ENCODE peak calls at places on chromosomes 11 and 22, in four cellular contexts. A is keratinocyte, C is osteoblast, M is GM12878. D is an unnamed sample. For H3K27me3, the result is how much of the 10 kb centered on the place peaks cover.

GRCh38 chr11:1234771-1235614 is 12.1 kb downstream of the MUC5B start:
- DNase-seq in A (no peak), C (peak), M (no peak), D (peak)

GRCh38 chr22:45450101-45450785 is 36.8 kb downstream of the RIBC2 start:
- DNase-seq in A (no peak), C (no peak), M (no peak), D (no peak)

GRCh38 chr22:21082248-21082647 is 36.5 kb downstream of the LRRC74B start:
- DNase-seq in A (no peak), C (no peak), M (no peak), D (no peak)

GRCh38 chr11:26331911-26332571 is at the start of gene ANO3:
- DNase-seq in A (no peak), C (peak), M (no peak), D (peak)

GRCh38 chr22:45578524-45579147 is 76.0 kb downstream of the FBLN1 start:
- DNase-seq in A (no peak), C (peak), M (no peak), D (peak)

GRCh38 chr11:57482782-57483569 is 22.6 kb downstream of the RTN4RL2 start:
- DNase-seq in A (no peak), C (peak), M (no peak), D (peak)

GRCh38 chr11:61635787-61636186 is 44.4 kb upstream of the DAGLA start:
- DNase-seq in A (no peak), C (no peak), M (no peak), D (peak)

GRCh38 chr11:33135216-33135615 is 26.1 kb downstream of the CSTF3 start:
- DNase-seq in A (no peak), C (peak), M (no peak), D (no peak)

GRCh38 chr22:50304528-50305392 is 2.7 kb downstream of the PLXNB2 start:
- DNase-seq in A (no peak), C (peak), M (no peak), D (no peak)

GRCh38 chr11:82191690-82192089 is 542.0 kb downstream of the FAM181B start:
- DNase-seq in A (no peak), C (no peak), M (no peak), D (no peak)

GRCh38 chr22:38383417-38383816 is 66.2 kb upstream of the CSNK1E start:
- DNase-seq in A (no peak), C (no peak), M (no peak), D (no peak)

GRCh38 chr11:73217131-73217809 is 811 bp upstream of the P2RY2 start:
- DNase-seq in A (no peak), C (peak), M (no peak), D (no peak)

GRCh38 chr22:43273902-43274484 is 69.2 kb downstream of the SCUBE1 start:
- DNase-seq in A (peak), C (peak), M (peak), D (peak)

GRCh38 chr11:17559341-17560087 is 12.5 kb downstream of the OTOG start:
- DNase-seq in A (no peak), C (no peak), M (no peak), D (no peak)

GRCh38 chr22:30270841-30271240 is 4.2 kb upstream of the OSM start:
- DNase-seq in A (no peak), C (peak), M (no peak), D (no peak)

GRCh38 chr11:14012836-14013235 is 50.3 kb downstream of the SPON1 start:
- DNase-seq in A (no peak), C (no peak), M (no peak), D (no peak)

GRCh38 chr11:17765381-17766359 is 31.1 kb downstream of the KCNC1 start:
- DNase-seq in A (no peak), C (peak), M (no peak), D (peak)

GRCh38 chr22:45455212-45455611 is 41.7 kb downstream of the RIBC2 start:
- DNase-seq in A (no peak), C (peak), M (no peak), D (no peak)

GRCh38 chr11:125952973-125953372 is 7.1 kb downstream of the VSIG10L2 start:
- DNase-seq in A (no peak), C (peak), M (no peak), D (peak)

GRCh38 chr11:16815047-16815767 is 76.8 kb downstream of the C11orf58 start:
- DNase-seq in A (no peak), C (no peak), M (no peak), D (no peak)

GRCh38 chr11:74697722-74698121 is 33.5 kb downstream of the CHRDL2 start:
- DNase-seq in A (no peak), C (no peak), M (no peak), D (no peak)

GRCh38 chr11:74696488-74696887 is 34.7 kb downstream of the CHRDL2 start:
- DNase-seq in A (no peak), C (no peak), M (no peak), D (peak)

GRCh38 chr11:74695705-74696280 is 35.4 kb downstream of the CHRDL2 start:
- DNase-seq in A (no peak), C (peak), M (no peak), D (peak)

GRCh38 chr11:74694536-74694935 is 36.7 kb downstream of the CHRDL2 start:
- DNase-seq in A (peak), C (no peak), M (no peak), D (no peak)

DNA sequence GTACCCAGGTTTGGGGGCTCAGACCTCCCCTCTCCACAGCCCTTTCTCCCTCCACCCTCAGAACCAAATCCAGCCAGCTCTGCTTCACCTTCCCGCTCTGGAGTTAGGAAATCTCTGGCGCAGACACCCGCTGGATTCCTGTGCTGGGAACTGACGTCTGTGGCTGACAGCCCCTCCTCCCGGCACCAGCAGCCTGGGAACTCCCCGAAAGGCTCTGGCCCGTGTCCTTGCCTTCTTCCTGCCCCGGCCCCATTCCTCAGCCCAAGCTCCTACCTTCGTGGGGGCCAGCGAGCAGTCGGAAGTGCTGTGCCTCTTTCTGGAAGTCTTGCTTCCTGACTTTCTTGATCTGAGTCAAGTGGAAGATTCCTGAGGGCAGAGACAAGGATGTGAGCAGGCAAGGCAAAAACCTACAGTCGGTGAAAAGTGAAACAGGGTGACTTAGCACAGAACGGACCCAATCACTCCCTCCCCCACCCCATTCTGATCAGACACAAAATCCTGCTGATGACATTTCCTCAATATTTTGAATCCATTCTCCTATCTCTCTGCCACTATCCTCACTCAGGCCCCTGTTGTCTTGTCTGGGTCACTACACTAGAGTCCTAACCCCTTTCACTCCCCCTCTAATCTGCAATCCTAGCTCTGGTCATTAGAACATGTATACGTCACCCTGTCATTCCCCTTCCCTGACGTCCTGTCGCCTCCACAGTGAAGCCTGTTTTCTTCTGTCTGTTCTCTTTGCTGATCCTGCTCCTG is 34.1 kb downstream of the CHRDL2 start:
- DNase-seq in A (no peak), C (peak), M (no peak), D (peak)
- H3K4me3 ChIP-seq in A (peak), C (peak), M (no peak), D (peak)

DNA sequence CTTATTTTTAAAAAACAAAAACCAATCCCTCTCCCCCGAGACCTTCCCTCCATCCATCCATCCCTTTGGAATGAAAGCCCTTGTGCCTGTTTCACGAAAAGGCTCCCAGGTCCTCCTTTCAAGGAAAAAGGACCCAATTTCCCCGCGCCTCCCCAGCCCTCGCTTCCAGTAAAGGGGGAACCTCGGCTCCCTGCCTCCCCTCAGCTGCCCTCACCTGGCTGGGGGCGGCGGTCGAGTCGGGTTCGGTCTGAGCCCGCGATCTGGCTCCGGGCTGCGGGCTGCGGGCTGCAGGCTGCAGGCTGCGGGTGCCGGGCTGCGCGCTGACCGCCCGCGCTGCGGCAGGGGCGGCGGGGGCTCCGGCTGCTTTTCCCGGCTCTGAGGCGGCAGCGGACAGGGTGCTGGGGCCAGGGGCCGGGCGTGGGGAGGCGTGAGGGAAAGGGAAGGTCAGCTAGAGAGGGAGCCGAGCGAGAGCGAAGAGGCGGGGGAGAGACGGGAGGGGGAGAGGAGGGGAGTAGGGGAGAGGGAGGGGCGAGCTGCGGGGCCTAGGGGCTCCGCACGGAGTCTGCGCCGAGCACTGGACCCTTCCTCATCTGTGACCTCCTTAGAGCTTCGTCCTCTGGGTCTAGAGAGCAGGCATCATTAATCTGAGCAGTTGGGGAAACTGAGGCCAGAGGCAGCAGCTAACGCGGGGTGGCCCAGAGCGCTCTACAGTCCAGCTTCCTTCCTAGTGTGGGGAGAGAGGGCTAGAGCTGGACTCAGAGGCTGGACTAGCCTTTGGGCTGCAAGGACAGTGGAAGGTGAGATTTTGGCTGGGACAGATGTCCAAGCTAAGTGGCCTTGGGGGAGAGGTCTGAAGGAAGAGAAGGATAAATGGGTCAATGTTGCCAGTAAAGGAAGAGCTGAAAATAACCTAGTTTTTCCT is at the start of gene C1QTNF4:
- DNase-seq in A (no peak), C (peak), M (no peak), D (peak)
- H3K27me3 ChIP-seq in A (half or more), C (half or more), M (under half), D (under half)

DNA sequence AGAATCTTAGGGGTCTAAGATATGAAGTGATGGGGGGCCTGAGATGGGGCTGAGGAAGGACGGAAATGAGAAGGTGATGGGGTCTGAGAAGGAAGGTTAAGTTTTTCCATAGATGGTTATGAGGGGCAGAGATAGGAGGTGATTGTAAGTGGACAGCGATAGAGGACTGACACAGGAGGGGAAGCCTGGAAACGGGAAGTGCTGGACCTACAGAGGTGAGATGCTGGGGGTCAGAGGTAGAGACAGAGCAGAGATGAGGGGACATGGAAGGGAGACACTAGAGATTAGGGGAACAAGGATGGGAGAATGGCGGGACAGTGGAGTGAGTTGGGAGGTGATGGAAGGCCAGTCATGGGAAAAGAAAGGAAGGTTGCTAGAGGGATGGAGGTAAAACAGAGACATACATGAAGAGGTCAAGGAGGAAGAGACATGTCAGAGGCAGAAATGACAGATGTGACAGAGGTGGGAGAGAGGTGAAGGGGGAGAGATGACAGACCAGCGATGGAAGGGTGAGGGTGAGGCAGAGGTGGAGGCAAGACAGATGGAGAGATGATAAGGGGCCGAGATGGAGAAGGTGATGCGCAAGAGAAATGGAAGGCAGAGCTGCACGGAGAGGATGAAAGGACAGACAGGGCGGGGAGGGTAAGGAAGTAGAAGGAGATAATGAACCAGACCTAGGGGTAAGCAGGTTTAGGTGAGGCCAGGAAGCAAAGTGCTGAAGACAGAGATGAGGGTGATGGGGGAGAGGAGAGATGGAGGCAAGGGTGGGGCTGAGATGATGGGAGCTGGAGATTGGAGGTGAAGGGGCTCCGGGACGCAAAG is 50.8 kb downstream of the SLC22A12 start:
- DNase-seq in A (no peak), C (peak), M (no peak), D (no peak)
- H3K4me3 ChIP-seq in A (no peak), C (no peak), M (no peak), D (peak)

DNA sequence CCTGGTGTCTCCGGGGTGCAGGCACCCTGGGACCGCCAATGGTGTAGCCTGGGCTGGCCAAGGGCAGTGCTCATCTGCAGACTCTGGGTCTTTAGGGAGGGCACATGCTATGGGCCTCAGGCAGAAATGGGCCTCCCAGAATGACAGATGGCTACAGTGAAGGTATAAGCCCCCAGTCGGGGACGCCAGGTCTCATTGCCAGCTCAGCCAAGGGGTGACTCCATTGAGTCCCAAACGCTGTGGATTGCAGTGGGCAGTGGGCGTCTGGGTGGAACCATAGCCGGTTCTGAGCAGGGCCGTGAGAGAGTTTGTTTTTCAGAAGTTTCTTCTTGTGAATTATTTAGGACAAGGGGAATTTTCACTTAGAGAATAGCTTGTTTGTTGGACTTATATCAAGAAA is 516.9 kb downstream of the TBC1D22A start:
- DNase-seq in A (no peak), C (no peak), M (no peak), D (no peak)
- H3K27me3 ChIP-seq in A (under half), C (under half), M (under half), D (under half)

GRCh38 chr11:94304559-94304958 is at the start of gene IZUMO1R:
- DNase-seq in A (no peak), C (no peak), M (no peak), D (no peak)

GRCh38 chr11:94307101-94307791 is 2.9 kb downstream of the IZUMO1R start:
- DNase-seq in A (no peak), C (no peak), M (no peak), D (no peak)

GRCh38 chr11:94302806-94303205 is 1.6 kb upstream of the IZUMO1R start:
- DNase-seq in A (no peak), C (no peak), M (no peak), D (peak)

GRCh38 chr11:94305146-94305545 is 766 bp downstream of the IZUMO1R start:
- DNase-seq in A (peak), C (peak), M (no peak), D (no peak)

GRCh38 chr11:94303884-94304459 is 408 bp upstream of the IZUMO1R start:
- DNase-seq in A (no peak), C (no peak), M (no peak), D (no peak)
- H3K4me3 ChIP-seq in A (no peak), C (no peak), M (no peak), D (no peak)

GRCh38 chr11:120785576-120785975 is 238.3 kb upstream of the TBCEL start:
- DNase-seq in A (no peak), C (no peak), M (no peak), D (no peak)

GRCh38 chr11:120789391-120789790 is 234.5 kb upstream of the TBCEL start:
- DNase-seq in A (no peak), C (no peak), M (no peak), D (no peak)

GRCh38 chr11:120784566-120785251 is 239.2 kb upstream of the TBCEL start:
- DNase-seq in A (no peak), C (no peak), M (no peak), D (no peak)

GRCh38 chr11:120781486-120782120 is 242.3 kb upstream of the TBCEL start:
- DNase-seq in A (no peak), C (no peak), M (no peak), D (no peak)

DNA sequence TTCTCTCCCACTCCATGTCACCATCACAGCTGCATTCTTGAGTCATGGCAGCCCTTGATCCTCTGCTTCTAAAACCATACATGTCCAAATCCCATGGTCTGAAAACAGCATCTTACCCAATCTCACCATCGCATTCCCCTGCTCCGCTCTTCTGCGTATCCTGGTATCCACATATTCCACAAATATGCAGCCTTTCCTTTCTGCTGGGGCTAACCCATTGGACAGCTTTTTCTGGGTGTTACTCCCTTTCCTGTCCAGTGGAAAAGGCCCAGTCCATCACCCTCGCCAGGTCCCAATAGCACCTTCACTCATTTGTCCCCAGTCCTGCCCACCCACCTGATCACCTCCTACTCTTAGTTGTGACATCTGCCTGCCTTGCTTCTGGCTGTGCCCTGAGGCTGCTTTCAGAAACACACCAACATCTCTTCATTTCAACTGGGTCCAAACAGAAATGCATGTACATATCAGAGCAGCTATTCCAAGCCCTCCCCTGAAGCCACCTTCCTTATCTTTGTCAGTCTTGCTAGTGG is 237.6 kb upstream of the TBCEL start:
- DNase-seq in A (no peak), C (no peak), M (no peak), D (no peak)
- H3K27me3 ChIP-seq in A (under half), C (under half), M (under half), D (under half)

DNA sequence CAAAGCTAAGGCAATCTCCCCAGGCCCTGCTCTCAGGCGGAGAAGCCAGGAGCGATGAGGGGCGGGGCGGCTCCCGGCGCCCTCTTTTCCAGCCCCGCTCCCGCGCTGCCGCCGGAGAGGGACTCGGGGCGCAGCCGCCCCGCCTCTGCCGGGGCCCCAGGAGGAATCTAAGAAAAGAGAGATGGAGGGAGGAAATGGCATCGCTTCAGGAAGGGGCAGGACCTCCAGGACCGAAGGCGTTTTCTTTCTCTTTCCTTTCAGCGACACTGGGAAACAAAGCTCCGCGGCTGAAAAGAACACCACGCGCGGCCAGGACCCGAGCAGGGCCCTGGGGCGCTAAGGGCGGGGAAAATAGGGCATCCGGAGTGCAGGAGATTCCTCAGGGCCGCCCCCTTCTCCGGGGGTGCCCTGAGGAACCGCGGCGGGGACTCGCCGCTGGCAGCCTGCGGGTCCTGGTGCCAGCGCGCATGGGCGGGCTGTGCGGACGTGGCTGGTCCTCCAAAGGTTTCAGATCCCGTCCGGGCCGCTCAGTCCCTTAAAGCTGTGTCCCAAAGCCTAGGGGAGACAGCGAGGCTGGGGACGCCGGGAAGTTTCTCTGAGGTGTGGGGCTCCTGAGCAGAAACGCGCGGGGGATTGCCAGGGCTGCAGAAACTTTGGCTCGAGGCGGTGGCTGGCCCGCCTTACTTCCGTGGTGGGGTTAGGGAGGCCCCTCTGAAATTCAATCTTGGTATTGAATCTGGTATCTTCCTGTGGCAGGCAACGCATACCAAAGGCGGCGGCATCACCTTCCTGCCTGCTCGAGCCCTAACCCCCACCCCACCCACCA is 2.8 kb upstream of the BSX start:
- DNase-seq in A (no peak), C (peak), M (no peak), D (peak)
- H3K4me3 ChIP-seq in A (peak), C (peak), M (peak), D (peak)

D was measured in H7.